ENCODE peak calls at places on chromosomes 13 and 19, in five cellular contexts. One of them, this sample, is unnamed.

GRCh38 chr19:51572415-51572814 is 1.3 kb downstream of the ZNF175 start:
- DNase-seq in fibroblast of pulmonary artery: no peak
- DNase-seq in HepG2: no peak
- DNase-seq in esophagus squamous epithelium: no peak
- DNase-seq in brain microvascular endothelial cell: peak; percentile 24
- DNase-seq in this sample: no peak

GRCh38 chr13:81990652-81991051 is 1649.7 kb upstream of the SPRY2 start:
- DNase-seq in esophagus squamous epithelium: no peak
- DNase-seq in brain microvascular endothelial cell: no peak
- DNase-seq in fibroblast of pulmonary artery: no peak
- DNase-seq in HepG2: no peak
- DNase-seq in this sample: no peak

GRCh38 chr19:6811378-6811777 is 38.9 kb downstream of the VAV1 start:
- DNase-seq in HepG2: no peak
- DNase-seq in brain microvascular endothelial cell: no peak
- DNase-seq in esophagus squamous epithelium: no peak
- DNase-seq in fibroblast of pulmonary artery: no peak
- DNase-seq in this sample: no peak

GRCh38 chr19:30686252-30686762 is 314.1 kb downstream of the ZNF536 start:
- DNase-seq in brain microvascular endothelial cell: no peak
- DNase-seq in esophagus squamous epithelium: no peak
- DNase-seq in fibroblast of pulmonary artery: peak; percentile 19
- DNase-seq in HepG2: no peak
- DNase-seq in this sample: no peak

GRCh38 chr13:30638301-30638700 is 20.6 kb downstream of the USPL1 start:
- DNase-seq in fibroblast of pulmonary artery: no peak
- DNase-seq in HepG2: no peak
- DNase-seq in brain microvascular endothelial cell: no peak
- DNase-seq in esophagus squamous epithelium: no peak
- DNase-seq in this sample: no peak

GRCh38 chr13:79194272-79194671 is 211.8 kb downstream of the RBM26 start:
- DNase-seq in brain microvascular endothelial cell: no peak
- DNase-seq in esophagus squamous epithelium: no peak
- DNase-seq in fibroblast of pulmonary artery: no peak
- DNase-seq in HepG2: no peak
- DNase-seq in this sample: no peak

GRCh38 chr13:112751617-112752016 is 61.8 kb downstream of the ATP11A start:
- DNase-seq in esophagus squamous epithelium: no peak
- DNase-seq in brain microvascular endothelial cell: no peak
- DNase-seq in HepG2: no peak
- DNase-seq in fibroblast of pulmonary artery: no peak
- DNase-seq in this sample: no peak

GRCh38 chr19:4362871-4363545 is 19.6 kb downstream of the MPND start:
- DNase-seq in HepG2: no peak
- DNase-seq in brain microvascular endothelial cell: no peak
- DNase-seq in fibroblast of pulmonary artery: no peak
- DNase-seq in esophagus squamous epithelium: no peak
- DNase-seq in this sample: no peak

GRCh38 chr19:9961103-9961502 is 24.8 kb upstream of the OLFM2 start:
- DNase-seq in brain microvascular endothelial cell: no peak
- DNase-seq in esophagus squamous epithelium: no peak
- DNase-seq in fibroblast of pulmonary artery: no peak
- DNase-seq in HepG2: no peak
- DNase-seq in this sample: no peak

GRCh38 chr19:29694669-29695627 is 20.1 kb downstream of the C19orf12 start:
- DNase-seq in HepG2: peak; percentile 66
- DNase-seq in esophagus squamous epithelium: no peak
- DNase-seq in brain microvascular endothelial cell: peak; percentile 53
- DNase-seq in fibroblast of pulmonary artery: peak; percentile 77
- DNase-seq in this sample: no peak

GRCh38 chr13:41470187-41470586 is 12.8 kb downstream of the RGCC start:
- DNase-seq in HepG2: no peak
- DNase-seq in esophagus squamous epithelium: no peak
- DNase-seq in fibroblast of pulmonary artery: no peak
- DNase-seq in brain microvascular endothelial cell: no peak
- DNase-seq in this sample: no peak

GRCh38 chr19:35975608-35976214 is 19.3 kb upstream of the SDHAF1 start:
- DNase-seq in HepG2: no peak
- DNase-seq in fibroblast of pulmonary artery: peak; percentile 36
- DNase-seq in esophagus squamous epithelium: no peak
- DNase-seq in brain microvascular endothelial cell: no peak
- DNase-seq in this sample: no peak

GRCh38 chr13:49400755-49401659 is 42.9 kb downstream of the CAB39L start:
- DNase-seq in esophagus squamous epithelium: no peak
- DNase-seq in HepG2: no peak
- DNase-seq in fibroblast of pulmonary artery: peak; percentile 70
- DNase-seq in brain microvascular endothelial cell: peak; percentile 33
- DNase-seq in this sample: peak; percentile 26

DNA sequence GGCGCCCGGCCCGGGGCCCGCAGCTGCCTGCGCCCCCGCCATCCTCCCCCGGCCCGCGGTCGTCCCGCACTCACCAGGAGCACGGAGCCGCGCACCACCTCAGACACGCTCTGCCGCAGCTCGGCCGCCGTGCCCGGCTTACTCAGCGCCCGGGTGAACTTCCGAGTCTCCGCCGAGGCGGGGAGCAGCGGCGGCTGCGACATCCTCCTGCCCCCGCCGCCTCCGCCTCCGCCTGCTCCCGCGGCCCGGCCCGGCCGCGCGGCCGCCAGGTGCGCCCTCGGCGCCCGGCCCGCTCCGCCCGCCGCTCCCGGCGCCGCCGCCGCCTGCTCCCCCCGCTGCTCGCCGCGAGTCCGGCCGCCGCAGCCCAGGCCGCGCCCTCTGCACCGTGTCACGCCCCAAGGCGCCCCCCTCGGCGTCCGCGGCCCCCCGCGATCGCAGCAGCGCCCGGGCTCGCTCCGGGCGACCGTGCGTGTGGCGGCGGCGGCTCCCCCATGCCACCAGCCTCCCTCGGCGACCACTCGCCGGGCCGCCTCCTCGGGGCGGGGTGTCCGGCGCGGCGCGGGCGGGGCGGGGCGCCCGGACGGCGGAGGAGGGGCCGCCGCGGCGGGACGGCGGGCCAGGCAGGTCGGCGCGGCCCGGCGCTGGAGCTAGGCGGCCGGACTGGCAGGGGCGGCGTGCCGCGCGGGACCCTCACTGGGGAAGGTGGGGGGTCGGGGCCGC is 108.4 kb upstream of the DOCK9 start:
- DNase-seq in fibroblast of pulmonary artery: peak; percentile 51
- DNase-seq in esophagus squamous epithelium: no peak
- DNase-seq in brain microvascular endothelial cell: peak; percentile 32
- DNase-seq in HepG2: no peak
- DNase-seq in this sample: no peak
- TF ChIP-seq CTCF in fibroblast of pulmonary artery: no peak
- TF ChIP-seq CTCF in esophagus squamous epithelium: no peak
- TF ChIP-seq CTCF in brain microvascular endothelial cell: no peak
- TF ChIP-seq CTCF in HepG2: no peak
- TF ChIP-seq CTCF in this sample: no peak

GRCh38 chr13:22196777-22197176 is 525.9 kb downstream of the FGF9 start:
- DNase-seq in fibroblast of pulmonary artery: no peak
- DNase-seq in HepG2: no peak
- DNase-seq in esophagus squamous epithelium: no peak
- DNase-seq in brain microvascular endothelial cell: no peak
- DNase-seq in this sample: no peak

GRCh38 chr13:22198656-22199217 is 527.9 kb downstream of the FGF9 start:
- DNase-seq in HepG2: no peak
- DNase-seq in brain microvascular endothelial cell: no peak
- DNase-seq in fibroblast of pulmonary artery: no peak
- DNase-seq in esophagus squamous epithelium: no peak
- DNase-seq in this sample: no peak

GRCh38 chr13:22198001-22198400 is 527.1 kb downstream of the FGF9 start:
- DNase-seq in HepG2: no peak
- DNase-seq in fibroblast of pulmonary artery: no peak
- DNase-seq in brain microvascular endothelial cell: no peak
- DNase-seq in esophagus squamous epithelium: no peak
- DNase-seq in this sample: no peak

GRCh38 chr13:22200469-22200868 is 529.6 kb downstream of the FGF9 start:
- DNase-seq in HepG2: no peak
- DNase-seq in esophagus squamous epithelium: no peak
- DNase-seq in brain microvascular endothelial cell: no peak
- DNase-seq in fibroblast of pulmonary artery: no peak
- DNase-seq in this sample: no peak

GRCh38 chr13:22201395-22201794 is 530.5 kb downstream of the FGF9 start:
- DNase-seq in esophagus squamous epithelium: no peak
- DNase-seq in HepG2: no peak
- DNase-seq in fibroblast of pulmonary artery: no peak
- DNase-seq in brain microvascular endothelial cell: no peak
- DNase-seq in this sample: no peak
- H3K4me3 ChIP-seq in esophagus squamous epithelium: no peak overlapping the region
- H3K4me3 ChIP-seq in HepG2: no peak overlapping the region
- H3K4me3 ChIP-seq in fibroblast of pulmonary artery: no peak overlapping the region
- H3K4me3 ChIP-seq in brain microvascular endothelial cell: no peak overlapping the region
- H3K4me3 ChIP-seq in this sample: no peak overlapping the region

GRCh38 chr19:21585491-21585890 is 80.1 kb downstream of the ZNF429 start:
- DNase-seq in fibroblast of pulmonary artery: no peak
- DNase-seq in esophagus squamous epithelium: no peak
- DNase-seq in HepG2: no peak
- DNase-seq in brain microvascular endothelial cell: no peak
- DNase-seq in this sample: no peak

GRCh38 chr19:21580818-21581217 is 75.4 kb downstream of the ZNF429 start:
- DNase-seq in esophagus squamous epithelium: no peak
- DNase-seq in brain microvascular endothelial cell: no peak
- DNase-seq in HepG2: no peak
- DNase-seq in fibroblast of pulmonary artery: no peak
- DNase-seq in this sample: no peak

GRCh38 chr19:21581646-21582045 is 76.2 kb downstream of the ZNF429 start:
- DNase-seq in brain microvascular endothelial cell: no peak
- DNase-seq in fibroblast of pulmonary artery: no peak
- DNase-seq in HepG2: no peak
- DNase-seq in esophagus squamous epithelium: no peak
- DNase-seq in this sample: no peak

GRCh38 chr19:21584532-21584931 is 79.1 kb downstream of the ZNF429 start:
- DNase-seq in fibroblast of pulmonary artery: no peak
- DNase-seq in esophagus squamous epithelium: no peak
- DNase-seq in brain microvascular endothelial cell: no peak
- DNase-seq in HepG2: no peak
- DNase-seq in this sample: no peak

DNA sequence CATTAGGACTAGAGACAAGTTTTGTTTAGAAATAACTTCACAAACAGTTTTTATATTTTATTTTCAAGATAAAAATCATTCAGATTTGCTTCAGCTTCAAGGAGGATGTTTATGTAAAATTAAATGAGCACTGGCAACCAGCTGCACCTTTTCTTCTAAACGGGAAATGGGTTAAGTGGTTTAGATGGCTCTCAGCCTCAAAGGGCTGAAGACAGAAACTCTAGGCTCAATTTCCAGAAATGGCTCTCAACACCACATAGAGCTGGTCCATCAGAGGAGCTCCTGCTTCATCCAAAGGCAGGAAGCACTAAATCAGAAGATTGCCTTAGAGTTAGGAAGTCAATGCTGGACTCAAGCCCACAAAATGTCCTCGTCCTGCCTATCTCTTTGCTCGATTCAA is 74.7 kb downstream of the ZNF429 start:
- DNase-seq in fibroblast of pulmonary artery: no peak
- DNase-seq in brain microvascular endothelial cell: no peak
- DNase-seq in HepG2: no peak
- DNase-seq in esophagus squamous epithelium: no peak
- DNase-seq in this sample: no peak
- TF ChIP-seq CTCF in fibroblast of pulmonary artery: no peak
- TF ChIP-seq CTCF in brain microvascular endothelial cell: no peak
- TF ChIP-seq CTCF in HepG2: no peak
- TF ChIP-seq CTCF in esophagus squamous epithelium: no peak
- TF ChIP-seq CTCF in this sample: no peak

DNA sequence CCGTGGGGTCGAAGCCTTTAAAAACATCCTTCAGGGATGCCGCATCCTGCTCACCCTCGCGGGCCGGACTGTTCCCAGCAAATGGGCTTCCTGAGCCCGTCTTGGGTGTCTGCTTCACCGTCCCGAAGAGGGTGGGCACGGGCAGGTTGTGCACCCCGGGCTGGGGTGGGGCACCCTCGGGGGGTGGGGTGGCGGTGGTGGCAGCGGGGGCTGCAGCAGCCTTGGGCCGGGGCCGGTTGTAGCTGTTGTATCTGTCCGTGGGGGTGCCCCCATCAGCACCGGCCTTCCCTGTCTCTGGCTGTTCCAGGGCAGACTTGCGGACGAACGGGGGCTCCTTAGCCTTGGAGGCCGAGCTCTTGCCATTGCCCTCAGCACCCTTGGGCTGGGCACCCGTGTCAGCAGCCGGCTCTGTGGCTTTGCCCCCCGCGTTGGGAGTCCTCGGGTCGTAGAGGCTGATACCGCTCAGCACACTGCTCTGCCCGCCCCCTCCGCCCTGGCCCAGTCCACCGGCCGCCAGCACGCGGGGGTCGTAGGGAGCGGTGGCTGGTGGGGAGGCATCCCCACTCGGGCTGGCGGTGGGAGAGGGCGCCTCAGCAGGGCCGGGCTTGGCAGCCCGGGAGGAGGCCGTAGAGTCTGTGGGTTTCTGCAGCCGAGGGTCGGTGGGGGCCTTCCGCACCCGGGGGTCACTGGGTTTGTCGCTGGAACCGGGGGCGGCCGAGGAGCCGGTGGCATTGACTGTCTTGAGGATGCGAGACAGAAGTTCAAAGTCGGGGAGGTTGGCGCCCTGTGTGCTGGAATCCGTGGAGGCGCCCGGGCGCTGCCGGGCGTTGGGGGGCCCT is 18.2 kb upstream of the TMEM160 start:
- DNase-seq in esophagus squamous epithelium: no peak
- DNase-seq in fibroblast of pulmonary artery: no peak
- DNase-seq in brain microvascular endothelial cell: no peak
- DNase-seq in HepG2: no peak
- DNase-seq in this sample: no peak
- H3K4me3 ChIP-seq in esophagus squamous epithelium: no peak overlapping the region
- H3K4me3 ChIP-seq in fibroblast of pulmonary artery: no peak overlapping the region
- H3K4me3 ChIP-seq in brain microvascular endothelial cell: no peak overlapping the region
- H3K4me3 ChIP-seq in HepG2: no peak overlapping the region
- H3K4me3 ChIP-seq in this sample: no peak overlapping the region

DNA sequence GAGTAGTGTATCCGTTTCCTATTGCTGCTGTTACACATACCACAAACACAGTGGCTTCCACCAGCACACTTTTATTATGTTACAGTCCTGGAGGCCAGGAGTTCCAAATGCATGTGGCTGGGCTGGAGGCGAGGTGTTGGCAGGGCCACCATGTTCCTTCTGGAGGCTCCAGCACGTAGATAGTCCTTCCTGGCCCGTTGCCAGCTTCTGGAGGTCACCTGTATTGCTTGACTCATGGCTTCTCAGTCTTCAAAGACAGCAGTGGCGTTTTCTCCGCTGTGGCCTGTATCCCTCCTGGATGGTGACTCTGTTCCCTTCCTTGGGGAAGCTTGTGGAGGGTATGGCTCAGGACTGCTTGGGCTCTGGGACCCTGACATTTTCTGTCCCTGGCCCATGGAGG is 15.2 kb downstream of the ZNF473 start:
- DNase-seq in esophagus squamous epithelium: no peak
- DNase-seq in brain microvascular endothelial cell: no peak
- DNase-seq in HepG2: no peak
- DNase-seq in fibroblast of pulmonary artery: no peak
- DNase-seq in this sample: no peak
- TF ChIP-seq CTCF in esophagus squamous epithelium: no peak
- TF ChIP-seq CTCF in brain microvascular endothelial cell: no peak
- TF ChIP-seq CTCF in HepG2: no peak
- TF ChIP-seq CTCF in fibroblast of pulmonary artery: no peak
- TF ChIP-seq CTCF in this sample: no peak